ENCODE peak calls at places on chromosome 11, in seven cellular contexts. One of them, this sample, is unnamed.
A peak's percentile ranks its signal among the peaks of the same experiment; 100 is the strongest.

GRCh38 chr11:106770489-106771100 is 247.7 kb downstream of the GUCY1A2 start:
- DNase-seq in IMR-90: no peak
- DNase-seq in trophoblast cell: peak; percentile 53
- DNase-seq in H1: no peak
- DNase-seq in mesenchymal stem cell: peak; percentile 62
- DNase-seq in mesendoderm: no peak
- DNase-seq in H9: no peak
- DNase-seq in this sample: no peak

GRCh38 chr11:127000991-127001390 is 421 bp upstream of the KIRREL3 start:
- DNase-seq in mesenchymal stem cell: no peak
- DNase-seq in H1: no peak
- DNase-seq in mesendoderm: no peak
- DNase-seq in IMR-90: peak; percentile 21
- DNase-seq in H9: no peak
- DNase-seq in trophoblast cell: no peak
- DNase-seq in this sample: no peak

GRCh38 chr11:130050272-130050671 is 19.4 kb upstream of the APLP2 start:
- DNase-seq in trophoblast cell: peak; percentile 34
- DNase-seq in mesenchymal stem cell: peak; percentile 42
- DNase-seq in H9: no peak
- DNase-seq in mesendoderm: peak; percentile 27
- DNase-seq in H1: no peak
- DNase-seq in IMR-90: peak; percentile 58
- DNase-seq in this sample: no peak

GRCh38 chr11:99271527-99271926 is 250.8 kb downstream of the CNTN5 start:
- DNase-seq in IMR-90: no peak
- DNase-seq in trophoblast cell: no peak
- DNase-seq in mesendoderm: peak; percentile 65
- DNase-seq in H1: no peak
- DNase-seq in mesenchymal stem cell: no peak
- DNase-seq in H9: peak; percentile 52
- DNase-seq in this sample: peak; percentile 11

GRCh38 chr11:125728969-125729368 is 17.1 kb upstream of the PATE1 start:
- DNase-seq in mesenchymal stem cell: no peak
- DNase-seq in mesendoderm: no peak
- DNase-seq in IMR-90: no peak
- DNase-seq in trophoblast cell: no peak
- DNase-seq in H1: no peak
- DNase-seq in H9: no peak
- DNase-seq in this sample: no peak

GRCh38 chr11:8277691-8278090 is 14.0 kb upstream of the LMO1 start:
- DNase-seq in IMR-90: no peak
- DNase-seq in H9: no peak
- DNase-seq in mesenchymal stem cell: no peak
- DNase-seq in H1: no peak
- DNase-seq in mesendoderm: no peak
- DNase-seq in trophoblast cell: peak; percentile 41
- DNase-seq in this sample: no peak

GRCh38 chr11:47348859-47349258 is 3.6 kb downstream of the MYBPC3 start:
- DNase-seq in mesenchymal stem cell: peak; percentile 43
- DNase-seq in mesendoderm: peak; percentile 31
- DNase-seq in IMR-90: peak; percentile 22
- DNase-seq in H1: no peak
- DNase-seq in H9: no peak
- DNase-seq in trophoblast cell: no peak
- DNase-seq in this sample: no peak

GRCh38 chr11:78205691-78206090 is 17.0 kb downstream of the USP35 start:
- DNase-seq in H9: no peak
- DNase-seq in IMR-90: no peak
- DNase-seq in H1: no peak
- DNase-seq in trophoblast cell: no peak
- DNase-seq in mesendoderm: no peak
- DNase-seq in mesenchymal stem cell: no peak
- DNase-seq in this sample: no peak

GRCh38 chr11:8838248-8838647 is 72.7 kb upstream of the AKIP1 start:
- DNase-seq in mesendoderm: no peak
- DNase-seq in H1: no peak
- DNase-seq in H9: no peak
- DNase-seq in trophoblast cell: no peak
- DNase-seq in IMR-90: peak; percentile 94
- DNase-seq in mesenchymal stem cell: peak; percentile 95
- DNase-seq in this sample: no peak

GRCh38 chr11:95100856-95101507 is 11.3 kb downstream of the ENDOD1 start:
- DNase-seq in mesenchymal stem cell: no peak
- DNase-seq in H9: no peak
- DNase-seq in H1: no peak
- DNase-seq in mesendoderm: no peak
- DNase-seq in IMR-90: no peak
- DNase-seq in trophoblast cell: no peak
- DNase-seq in this sample: no peak

GRCh38 chr11:118135051-118135795 is 17.4 kb downstream of the SCN4B start:
- DNase-seq in mesenchymal stem cell: no peak
- DNase-seq in H9: no peak
- DNase-seq in IMR-90: no peak
- DNase-seq in trophoblast cell: no peak
- DNase-seq in mesendoderm: no peak
- DNase-seq in H1: no peak
- DNase-seq in this sample: no peak

GRCh38 chr11:76073716-76074115 is 132.6 kb downstream of the WNT11 start:
- DNase-seq in mesenchymal stem cell: peak; percentile 11
- DNase-seq in H1: no peak
- DNase-seq in H9: no peak
- DNase-seq in trophoblast cell: peak; percentile 5
- DNase-seq in mesendoderm: no peak
- DNase-seq in IMR-90: peak; percentile 66
- DNase-seq in this sample: no peak

GRCh38 chr11:35619754-35620640 is 1.7 kb downstream of the FJX1 start:
- DNase-seq in mesendoderm: peak; percentile 97
- DNase-seq in H1: no peak
- DNase-seq in mesenchymal stem cell: peak; percentile 61
- DNase-seq in IMR-90: peak; percentile 45
- DNase-seq in H9: peak; percentile 88
- DNase-seq in trophoblast cell: peak; percentile 13
- DNase-seq in this sample: peak; percentile 66

GRCh38 chr11:3378426-3379423 is at the start of gene ZNF195:
- DNase-seq in mesenchymal stem cell: peak; percentile 95
- DNase-seq in H1: peak; percentile 96
- DNase-seq in mesendoderm: peak; percentile 99
- DNase-seq in trophoblast cell: peak; percentile 99
- DNase-seq in IMR-90: peak; percentile 90
- DNase-seq in H9: peak; percentile 99
- DNase-seq in this sample: peak; percentile 97
- H2BK120ac ChIP-seq in mesenchymal stem cell: no peak within 1 kb of the TSS
- H2BK120ac ChIP-seq in H1: no peak within 1 kb of the TSS
- H2BK120ac ChIP-seq in mesendoderm: peak within 1 kb of the TSS; percentile 66
- H2BK120ac ChIP-seq in trophoblast cell: peak within 1 kb of the TSS; percentile 96
- H2BK120ac ChIP-seq in IMR-90: peak within 1 kb of the TSS; percentile 57
- H2BK120ac ChIP-seq in H9: no peak within 1 kb of the TSS
- H2BK120ac ChIP-seq in this sample: no peak within 1 kb of the TSS

GRCh38 chr11:121661796-121662508 is 209.2 kb upstream of the SORL1-AS1 start:
- DNase-seq in mesenchymal stem cell: peak; percentile 82
- DNase-seq in trophoblast cell: no peak
- DNase-seq in IMR-90: peak; percentile 93
- DNase-seq in mesendoderm: no peak
- DNase-seq in H9: no peak
- DNase-seq in H1: no peak
- DNase-seq in this sample: no peak

GRCh38 chr11:121659811-121660210 is 207.0 kb upstream of the SORL1-AS1 start:
- DNase-seq in trophoblast cell: no peak
- DNase-seq in H1: no peak
- DNase-seq in mesenchymal stem cell: no peak
- DNase-seq in IMR-90: no peak
- DNase-seq in H9: no peak
- DNase-seq in mesendoderm: no peak
- DNase-seq in this sample: no peak

GRCh38 chr11:121669422-121669821 is 216.7 kb upstream of the SORL1-AS1 start:
- DNase-seq in IMR-90: no peak
- DNase-seq in trophoblast cell: no peak
- DNase-seq in mesenchymal stem cell: no peak
- DNase-seq in H1: no peak
- DNase-seq in H9: no peak
- DNase-seq in mesendoderm: no peak
- DNase-seq in this sample: no peak

GRCh38 chr11:121665211-121665838 is 212.6 kb upstream of the SORL1-AS1 start:
- DNase-seq in trophoblast cell: no peak
- DNase-seq in IMR-90: no peak
- DNase-seq in H1: no peak
- DNase-seq in H9: no peak
- DNase-seq in mesendoderm: no peak
- DNase-seq in mesenchymal stem cell: no peak
- DNase-seq in this sample: no peak

GRCh38 chr11:121664144-121664543 is 211.4 kb upstream of the SORL1-AS1 start:
- DNase-seq in IMR-90: no peak
- DNase-seq in H1: no peak
- DNase-seq in H9: no peak
- DNase-seq in mesenchymal stem cell: no peak
- DNase-seq in mesendoderm: no peak
- DNase-seq in trophoblast cell: no peak
- DNase-seq in this sample: no peak
- H2BK120ac ChIP-seq in IMR-90: no peak overlapping the region
- H2BK120ac ChIP-seq in H1: no peak overlapping the region
- H2BK120ac ChIP-seq in H9: no peak overlapping the region
- H2BK120ac ChIP-seq in mesenchymal stem cell: no peak overlapping the region
- H2BK120ac ChIP-seq in mesendoderm: no peak overlapping the region
- H2BK120ac ChIP-seq in trophoblast cell: no peak overlapping the region
- H2BK120ac ChIP-seq in this sample: no peak overlapping the region

GRCh38 chr11:16741473-16741872 is 3.0 kb downstream of the C11orf58 start:
- DNase-seq in H9: no peak
- DNase-seq in IMR-90: no peak
- DNase-seq in H1: no peak
- DNase-seq in mesendoderm: peak; percentile 15
- DNase-seq in mesenchymal stem cell: no peak
- DNase-seq in trophoblast cell: no peak
- DNase-seq in this sample: no peak
- H2BK120ac ChIP-seq in H9: no peak overlapping the region
- H2BK120ac ChIP-seq in IMR-90: no peak overlapping the region
- H2BK120ac ChIP-seq in H1: no peak overlapping the region
- H2BK120ac ChIP-seq in mesendoderm: no peak overlapping the region
- H2BK120ac ChIP-seq in mesenchymal stem cell: no peak overlapping the region
- H2BK120ac ChIP-seq in trophoblast cell: no peak overlapping the region
- H2BK120ac ChIP-seq in this sample: no peak overlapping the region

DNA sequence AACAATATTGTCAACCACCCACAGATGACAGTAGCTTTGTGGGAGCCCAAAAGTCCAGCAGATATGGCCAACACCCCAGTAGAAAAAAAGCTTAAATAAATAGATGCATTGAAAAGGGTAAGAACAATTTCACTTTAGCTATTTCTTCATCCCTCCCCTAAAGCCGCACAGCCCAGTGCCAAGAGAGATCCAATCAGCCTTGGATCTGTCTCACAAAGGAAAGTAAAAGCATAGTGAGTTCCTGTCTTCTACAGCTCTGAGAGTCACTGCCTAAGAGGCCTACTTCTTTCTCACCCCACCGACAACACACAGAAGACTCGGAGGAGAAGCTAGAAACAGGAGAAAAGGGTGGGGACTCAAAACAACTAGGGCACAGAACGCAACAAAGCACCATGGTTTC is 196.4 kb downstream of the SBF2 start:
- DNase-seq in mesendoderm: no peak
- DNase-seq in trophoblast cell: no peak
- DNase-seq in H9: no peak
- DNase-seq in H1: no peak
- DNase-seq in mesenchymal stem cell: no peak
- DNase-seq in IMR-90: no peak
- DNase-seq in this sample: no peak
- H2BK120ac ChIP-seq in mesendoderm: no peak overlapping the region
- H2BK120ac ChIP-seq in trophoblast cell: no peak overlapping the region
- H2BK120ac ChIP-seq in H9: no peak overlapping the region
- H2BK120ac ChIP-seq in H1: no peak overlapping the region
- H2BK120ac ChIP-seq in mesenchymal stem cell: no peak overlapping the region
- H2BK120ac ChIP-seq in IMR-90: no peak overlapping the region
- H2BK120ac ChIP-seq in this sample: no peak overlapping the region

GRCh38 chr11:31355817-31356216 is 13.7 kb downstream of the DCDC1 start:
- DNase-seq in mesenchymal stem cell: no peak
- DNase-seq in mesendoderm: no peak
- DNase-seq in IMR-90: no peak
- DNase-seq in H9: no peak
- DNase-seq in H1: no peak
- DNase-seq in trophoblast cell: no peak
- DNase-seq in this sample: no peak
- H2BK120ac ChIP-seq in mesenchymal stem cell: no peak overlapping the region
- H2BK120ac ChIP-seq in mesendoderm: no peak overlapping the region
- H2BK120ac ChIP-seq in IMR-90: no peak overlapping the region
- H2BK120ac ChIP-seq in H9: no peak overlapping the region
- H2BK120ac ChIP-seq in H1: no peak overlapping the region
- H2BK120ac ChIP-seq in trophoblast cell: no peak overlapping the region
- H2BK120ac ChIP-seq in this sample: no peak overlapping the region

GRCh38 chr11:12914401-12914912 is 94.7 kb upstream of the RASSF10 start:
- DNase-seq in mesendoderm: peak; percentile 94
- DNase-seq in H9: peak; percentile 96
- DNase-seq in mesenchymal stem cell: peak; percentile 29
- DNase-seq in IMR-90: peak; percentile 33
- DNase-seq in H1: peak; percentile 87
- DNase-seq in trophoblast cell: peak; percentile 61
- DNase-seq in this sample: peak; percentile 64
- H2BK120ac ChIP-seq in mesendoderm: no peak overlapping the region
- H2BK120ac ChIP-seq in H9: no peak overlapping the region
- H2BK120ac ChIP-seq in mesenchymal stem cell: no peak overlapping the region
- H2BK120ac ChIP-seq in IMR-90: no peak overlapping the region
- H2BK120ac ChIP-seq in H1: no peak overlapping the region
- H2BK120ac ChIP-seq in trophoblast cell: no peak overlapping the region
- H2BK120ac ChIP-seq in this sample: no peak overlapping the region

GRCh38 chr11:34299284-34299961 is 58.4 kb downstream of the ABTB2 start:
- DNase-seq in trophoblast cell: no peak
- DNase-seq in IMR-90: no peak
- DNase-seq in H1: no peak
- DNase-seq in mesenchymal stem cell: no peak
- DNase-seq in mesendoderm: peak; percentile 49
- DNase-seq in H9: no peak
- DNase-seq in this sample: peak; percentile 21
- H2BK120ac ChIP-seq in trophoblast cell: no peak overlapping the region
- H2BK120ac ChIP-seq in IMR-90: no peak overlapping the region
- H2BK120ac ChIP-seq in H1: no peak overlapping the region
- H2BK120ac ChIP-seq in mesenchymal stem cell: no peak overlapping the region
- H2BK120ac ChIP-seq in mesendoderm: no peak overlapping the region
- H2BK120ac ChIP-seq in H9: no peak overlapping the region
- H2BK120ac ChIP-seq in this sample: peak overlapping the region; percentile 62

DNA sequence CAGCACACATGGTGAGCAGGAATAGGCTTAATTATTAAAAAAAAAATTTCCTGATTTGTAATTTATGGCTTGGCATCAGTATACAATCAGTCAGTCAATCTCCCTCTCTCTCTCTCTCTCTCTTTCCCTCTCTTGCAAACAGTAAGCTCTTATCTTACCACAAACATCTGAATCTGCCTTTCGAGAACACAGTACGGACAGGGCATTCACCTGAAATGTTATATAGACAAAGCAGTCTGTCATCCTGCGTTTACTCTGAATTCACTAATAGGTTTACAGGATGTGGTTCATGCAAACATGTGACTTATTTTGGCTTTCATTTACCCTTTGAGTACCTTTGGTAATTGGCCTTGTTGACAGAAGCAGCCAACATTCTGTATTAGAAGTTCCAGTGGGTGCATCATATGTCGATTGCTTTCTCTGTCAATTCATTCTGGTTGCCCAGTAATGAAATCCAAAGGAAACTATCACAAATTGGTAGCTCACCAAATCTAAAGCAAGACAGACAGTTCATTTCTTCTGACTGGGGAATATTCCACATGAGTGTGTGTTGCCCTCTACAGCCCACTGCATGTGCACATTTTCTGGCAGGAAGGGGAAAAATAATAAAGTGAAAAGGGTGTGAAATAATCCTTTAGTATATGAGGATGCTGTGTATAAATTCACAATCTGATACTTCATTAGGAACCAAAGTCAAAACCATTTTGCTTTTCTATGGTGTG is 1058.2 kb downstream of the LRRC4C start:
- DNase-seq in H9: no peak
- DNase-seq in H1: no peak
- DNase-seq in trophoblast cell: no peak
- DNase-seq in IMR-90: no peak
- DNase-seq in mesendoderm: no peak
- DNase-seq in mesenchymal stem cell: no peak
- DNase-seq in this sample: no peak
- H2BK120ac ChIP-seq in H9: no peak overlapping the region
- H2BK120ac ChIP-seq in H1: no peak overlapping the region
- H2BK120ac ChIP-seq in trophoblast cell: no peak overlapping the region
- H2BK120ac ChIP-seq in IMR-90: no peak overlapping the region
- H2BK120ac ChIP-seq in mesendoderm: no peak overlapping the region
- H2BK120ac ChIP-seq in mesenchymal stem cell: no peak overlapping the region
- H2BK120ac ChIP-seq in this sample: no peak overlapping the region